ENCODE peak calls at places on chromosomes 2 and 18, in six cellular contexts. D, C, G, F, I and Z are unnamed samples.

GRCh38 chr2:222722327-222722946 is 51.0 kb downstream of the MOGAT1 start:
- DNase-seq in I (no peak), F (no peak), G (no peak), C (no peak), D (no peak), Z (no peak)

GRCh38 chr2:123080331-123080730 is 944.8 kb upstream of the CNTNAP5 start:
- DNase-seq in I (no peak), D (peak), G (peak), F (no peak), C (no peak), Z (no peak)

GRCh38 chr18:11002277-11002676 is 147.1 kb downstream of the PIEZO2 start:
- DNase-seq in C (no peak), F (no peak), I (no peak), D (no peak), G (no peak), Z (no peak)

GRCh38 chr18:64589000-64589399 is 440.1 kb upstream of the LINC00305 start:
- DNase-seq in C (no peak), I (no peak), D (no peak), G (no peak), F (no peak), Z (no peak)

GRCh38 chr2:233115761-233116160 is 55.6 kb downstream of the INPP5D start:
- DNase-seq in D (no peak), C (no peak), I (no peak), F (no peak), G (peak), Z (no peak)

GRCh38 chr2:96354492-96354891 is 18.9 kb downstream of the NCAPH start:
- DNase-seq in I (no peak), G (peak), C (no peak), F (no peak), D (no peak), Z (no peak)

GRCh38 chr2:134410831-134411231 is 157.0 kb downstream of the MGAT5 start:
- DNase-seq in I (no peak), C (no peak), F (no peak), G (no peak), D (no peak), Z (no peak)

GRCh38 chr2:219444566-219445091 is 10.0 kb downstream of the SPEG start:
- DNase-seq in D (no peak), G (no peak), I (peak), F (no peak), C (no peak), Z (no peak)

GRCh38 chr2:86065512-86065911 is 40.2 kb downstream of the POLR1A start:
- DNase-seq in C (peak), I (no peak), D (no peak), F (no peak), G (no peak), Z (no peak)

GRCh38 chr18:10049721-10050120 is 135.9 kb downstream of the VAPA start:
- DNase-seq in G (no peak), C (no peak), I (no peak), D (no peak), F (no peak), Z (no peak)

GRCh38 chr18:23992119-23992940 is 22.2 kb upstream of the TTC39C start:
- DNase-seq in C (no peak), G (peak), F (peak), D (peak), I (no peak), Z (no peak)

GRCh38 chr18:7871560-7872456 is 304.7 kb downstream of the PTPRM start:
- DNase-seq in C (no peak), F (no peak), I (no peak), D (peak), G (peak), Z (no peak)

GRCh38 chr18:22567794-22568193 is 150.1 kb upstream of the CTAGE1 start:
- DNase-seq in I (no peak), G (no peak), C (no peak), F (no peak), D (no peak), Z (no peak)

GRCh38 chr2:150081775-150082517 is 405.5 kb downstream of the RND3 start:
- DNase-seq in I (no peak), C (no peak), G (peak), F (no peak), D (no peak), Z (no peak)

GRCh38 chr2:29644949-29645348 is 276.4 kb downstream of the ALK start:
- DNase-seq in F (no peak), D (peak), G (no peak), I (no peak), C (no peak), Z (no peak)
- TF ChIP-seq CTCF in F (no peak), D (peak), G (no peak), I (no peak), C (no peak), Z (no peak)

DNA sequence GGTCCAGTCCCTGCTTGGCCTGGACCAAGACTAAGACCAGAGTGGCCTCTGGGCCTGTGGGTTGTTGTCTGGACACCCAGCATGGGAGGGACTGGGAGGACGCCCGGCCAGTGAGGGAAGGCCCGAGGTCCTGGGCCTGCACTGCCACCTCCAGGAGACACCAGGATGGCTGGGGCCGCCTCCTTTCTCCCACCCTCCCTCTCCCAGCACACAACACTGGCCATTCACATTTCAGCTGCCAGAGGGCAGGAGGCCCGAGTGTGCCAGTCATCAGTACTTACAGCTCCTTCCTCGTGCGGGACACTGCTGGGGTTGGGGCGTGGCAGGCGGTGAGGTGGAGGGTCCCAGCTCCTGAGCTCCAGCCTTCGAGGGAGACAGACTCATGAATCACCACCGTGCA is 133.5 kb downstream of the ASB1 start:
- DNase-seq in I (peak), F (no peak), G (no peak), D (peak), C (no peak), Z (no peak)
- TF ChIP-seq CTCF in I (no peak), F (no peak), G (no peak), D (no peak), C (no peak), Z (no peak)

DNA sequence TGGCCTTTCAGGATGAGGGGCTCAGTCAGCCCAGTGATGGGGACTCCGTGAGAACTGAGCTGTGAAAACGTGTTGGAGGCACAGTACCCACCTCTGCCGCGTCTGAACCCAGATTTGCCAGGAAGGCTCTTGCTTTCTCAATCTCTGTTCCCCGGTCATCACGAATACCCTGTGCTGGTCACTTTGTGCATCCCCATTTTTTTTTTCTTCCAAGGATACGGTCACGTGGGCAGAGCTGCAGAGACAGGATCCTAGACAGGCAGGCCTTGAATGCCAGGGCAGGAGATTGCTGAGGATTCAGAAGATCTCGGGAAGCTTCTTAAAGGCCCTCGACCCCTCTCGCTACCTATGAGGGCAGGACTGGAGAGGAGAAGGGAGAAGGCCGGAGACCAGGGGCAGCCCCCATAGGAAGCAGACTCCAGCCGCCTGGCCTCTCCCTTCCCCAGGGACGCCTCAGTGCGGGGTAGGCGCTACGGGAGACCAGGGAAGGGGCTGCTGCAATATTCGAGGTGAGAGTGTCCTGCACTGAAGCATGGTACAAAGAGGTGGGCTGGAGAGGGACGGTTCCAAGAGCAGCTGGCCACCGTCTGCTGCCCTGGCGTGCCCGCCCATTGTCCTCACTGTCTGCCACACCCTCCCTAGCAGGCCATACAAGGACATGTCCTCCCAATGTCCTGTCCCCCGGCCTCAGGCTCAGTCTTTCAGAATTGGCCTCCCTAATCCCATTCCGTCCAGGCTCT is 29.0 kb upstream of the TAF1B start:
- DNase-seq in F (no peak), D (no peak), C (no peak), G (no peak), I (peak), Z (no peak)
- TF ChIP-seq CTCF in F (no peak), D (peak), C (no peak), G (no peak), I (no peak), Z (no peak)

GRCh38 chr2:200306969-200307811 is 697 bp downstream of the SPATS2L start:
- DNase-seq in G (no peak), C (peak), D (peak), I (peak), F (peak), Z (no peak)

GRCh38 chr2:200306719-200306968 is 151 bp downstream of the SPATS2L start:
- DNase-seq in F (no peak), D (no peak), G (no peak), C (no peak), I (no peak), Z (no peak)

GRCh38 chr2:200308421-200309295 is 2.2 kb downstream of the SPATS2L start:
- DNase-seq in D (peak), C (no peak), I (no peak), G (no peak), F (no peak), Z (no peak)

GRCh38 chr2:200308001-200308400 is 1.5 kb downstream of the SPATS2L start:
- DNase-seq in G (peak), C (no peak), I (no peak), D (peak), F (no peak), Z (no peak)

GRCh38 chr2:200305797-200306718 is at the start of gene SPATS2L:
- DNase-seq in I (peak), C (peak), G (peak), F (peak), D (peak), Z (peak)
- TF ChIP-seq CTCF in I (no peak), C (no peak), G (no peak), F (peak), D (peak), Z (no peak)

GRCh38 chr2:23850564-23851256 is 76.2 kb downstream of the ATAD2B start:
- DNase-seq in I (no peak), G (no peak), C (no peak), F (no peak), D (no peak), Z (no peak)
- TF ChIP-seq CTCF in I (no peak), G (no peak), C (no peak), F (no peak), D (no peak), Z (no peak)

DNA sequence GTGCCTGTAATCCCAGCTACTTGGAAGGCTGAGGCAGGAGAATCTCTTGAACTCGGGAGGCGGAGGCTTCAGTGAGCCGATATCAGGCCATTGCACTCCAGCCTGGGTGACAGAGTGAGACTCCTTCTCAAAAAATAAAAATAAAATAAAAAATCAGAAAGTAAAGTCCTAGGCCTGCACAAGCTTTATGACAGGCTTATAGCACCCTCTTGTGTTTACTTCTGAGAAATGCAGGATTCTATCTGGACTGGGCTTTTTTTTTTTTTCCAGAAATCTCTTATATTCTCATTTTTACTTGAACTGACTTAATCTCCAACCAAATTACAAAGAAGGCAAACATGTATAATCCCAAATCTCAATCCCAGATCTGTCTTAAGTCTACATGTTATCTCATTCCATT is 26.1 kb upstream of the REG3G start:
- DNase-seq in D (peak), F (no peak), I (no peak), G (no peak), C (no peak), Z (no peak)
- TF ChIP-seq CTCF in D (peak), F (peak), I (peak), G (no peak), C (no peak), Z (no peak)

GRCh38 chr2:11481789-11482472 is 16.0 kb upstream of the E2F6 start:
- DNase-seq in F (no peak), C (no peak), G (no peak), I (peak), D (no peak), Z (no peak)

GRCh38 chr2:11480859-11481258 is 14.9 kb upstream of the E2F6 start:
- DNase-seq in C (no peak), G (no peak), I (no peak), D (peak), F (no peak), Z (no peak)

GRCh38 chr2:11483806-11484147 is 17.8 kb upstream of the E2F6 start:
- DNase-seq in C (no peak), F (no peak), D (no peak), I (no peak), G (no peak), Z (no peak)

GRCh38 chr2:11481426-11481788 is 15.4 kb upstream of the E2F6 start:
- DNase-seq in C (no peak), D (no peak), G (no peak), I (no peak), F (no peak), Z (no peak)

GRCh38 chr2:11482473-11483031 is 16.6 kb upstream of the E2F6 start:
- DNase-seq in D (no peak), I (peak), G (no peak), C (no peak), F (no peak), Z (no peak)
- TF ChIP-seq CTCF in D (no peak), I (no peak), G (no peak), C (no peak), F (no peak), Z (no peak)

DNA sequence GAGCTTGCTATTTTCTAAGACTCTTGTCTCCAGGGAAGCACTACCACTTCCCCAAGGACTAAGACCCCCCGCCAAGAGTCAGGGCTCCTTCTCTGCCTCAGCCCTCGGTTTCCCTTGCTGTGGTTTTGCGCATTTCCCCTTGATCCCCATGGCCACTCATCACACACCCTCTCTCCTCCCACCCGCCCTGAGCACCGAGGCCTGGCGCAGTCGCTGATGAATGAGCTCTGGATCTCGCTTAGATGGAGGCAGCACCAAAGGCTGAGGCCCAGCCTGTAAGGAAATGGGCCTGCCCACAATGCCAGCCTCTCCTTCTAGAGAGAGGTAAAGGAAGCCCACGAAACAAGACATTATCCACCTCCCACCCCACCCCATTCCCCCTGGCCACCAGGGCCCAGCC is 96.9 kb downstream of the TNS1 start:
- DNase-seq in I (no peak), F (no peak), G (no peak), C (no peak), D (no peak), Z (no peak)
- TF ChIP-seq CTCF in I (no peak), F (no peak), G (no peak), C (no peak), D (no peak), Z (no peak)